ENCODE peak calls at places on chromosomes 1 and 21, in five cellular contexts. J, G, D, T and U are unnamed samples.

GRCh38 chr1:246383217-246383616 is 123.9 kb downstream of the SMYD3 start:
- DNase-seq in T (no peak), G (no peak), D (no peak), J (no peak), U (no peak)

GRCh38 chr1:163035791-163036249 is 33.3 kb upstream of the RGS4 start:
- DNase-seq in J (peak; percentile 99), G (no peak), D (no peak), T (peak; percentile 71), U (no peak)

GRCh38 chr21:32207096-32207716 is 71.6 kb downstream of the MIS18A start:
- DNase-seq in J (peak; percentile 90), D (no peak), T (no peak), G (no peak), U (no peak)

GRCh38 chr1:225468270-225469020 is 40.6 kb upstream of the LBR start:
- DNase-seq in G (peak; percentile 42), J (no peak), T (no peak), D (no peak), U (no peak)

GRCh38 chr1:9724706-9725476 is 73.4 kb downstream of the PIK3CD start:
- DNase-seq in D (no peak), G (no peak), T (peak; percentile 18), J (peak; percentile 57), U (no peak)

GRCh38 chr1:224510880-224511645 is 76.5 kb upstream of the WDR26 start:
- DNase-seq in J (no peak), D (no peak), G (no peak), T (no peak), U (no peak)

GRCh38 chr1:152866321-152866720 is 6.5 kb downstream of the LCE7A start:
- DNase-seq in G (no peak), J (no peak), T (no peak), D (no peak), U (no peak)

GRCh38 chr1:3695326-3696217 is 43.3 kb downstream of the TP73 start:
- DNase-seq in D (peak; percentile 63), T (peak; percentile 5), J (peak; percentile 15), G (peak; percentile 75), U (peak; percentile 55)

GRCh38 chr21:46667735-46668380 is 32.4 kb downstream of the PRMT2 start:
- DNase-seq in T (no peak), D (no peak), J (peak; percentile 76), G (peak; percentile 39), U (no peak)

GRCh38 chr1:116377564-116378529 is 4.8 kb downstream of the ATP1A1 start:
- DNase-seq in G (peak; percentile 85), T (peak; percentile 91), D (peak; percentile 78), J (peak; percentile 11), U (peak; percentile 82)

GRCh38 chr1:41305576-41306365 is 55.5 kb upstream of the FOXO6 start:
- DNase-seq in J (no peak), G (no peak), T (no peak), D (no peak), U (no peak)

GRCh38 chr1:229224308-229224707 is 46.6 kb upstream of the RAB4A start:
- DNase-seq in G (no peak), J (peak; percentile 45), T (no peak), D (no peak), U (no peak)

GRCh38 chr21:45277101-45278045 is 10.3 kb downstream of the POFUT2 start:
- DNase-seq in G (peak; percentile 41), D (peak; percentile 43), J (no peak), T (no peak), U (peak; percentile 18)

GRCh38 chr1:164843743-164844500 is 284.9 kb downstream of the PBX1 start:
- DNase-seq in D (no peak), J (no peak), T (no peak), G (no peak), U (no peak)

GRCh38 chr1:106266786-106267185 is 789.7 kb upstream of the PRMT6 start:
- DNase-seq in G (no peak), J (no peak), T (no peak), D (no peak), U (no peak)

GRCh38 chr1:112711672-112712071 is 3.5 kb downstream of the PPM1J start:
- DNase-seq in T (no peak), J (peak; percentile 3), G (no peak), D (no peak), U (no peak)

GRCh38 chr21:33290441-33290840 is 24.3 kb downstream of the IL10RB start:
- DNase-seq in J (peak; percentile 93), D (no peak), G (no peak), T (no peak), U (no peak)

GRCh38 chr1:32187850-32188249 is 8.4 kb downstream of the TXLNA start:
- DNase-seq in T (no peak), G (no peak), J (no peak), D (no peak), U (no peak)

GRCh38 chr1:160439718-160440117 is 39.4 kb downstream of the VANGL2 start:
- DNase-seq in D (no peak), T (no peak), J (no peak), G (no peak), U (no peak)